ENCODE peak calls at places on chromosomes 4 and X, in five cellular contexts. X, I, B, R and Q are unnamed samples.

GRCh38 chrX:138925330-138925729 is 213.8 kb upstream of the FGF13 start:
- DNase-seq in R (no peak), I (no peak), B (peak; percentile 49), X (no peak), Q (no peak)

GRCh38 chr4:109708435-109708834 is 5.2 kb upstream of the CASP6 start:
- DNase-seq in I (no peak), X (no peak), B (no peak), R (no peak), Q (no peak)

GRCh38 chr4:70178075-70178660 is 17.4 kb upstream of the ODAM start:
- DNase-seq in R (no peak), B (no peak), I (no peak), X (no peak), Q (no peak)

GRCh38 chr4:6782147-6782845 is at the start of gene KIAA0232:
- DNase-seq in R (peak; percentile 96), I (peak; percentile 96), B (peak; percentile 95), X (peak; percentile 94), Q (peak; percentile 93)

GRCh38 chr4:185467991-185468390 is 3.5 kb downstream of the CCDC110 start:
- DNase-seq in R (no peak), X (no peak), I (no peak), B (no peak), Q (no peak)

GRCh38 chrX:16711219-16712115 is 1.0 kb downstream of the CTPS2 start:
- DNase-seq in R (no peak), B (no peak), I (peak; percentile 36), X (peak; percentile 10), Q (no peak)

GRCh38 chrX:131577999-131578734 is 34.3 kb downstream of the OR13H1 start:
- DNase-seq in X (no peak), B (no peak), R (no peak), I (no peak), Q (no peak)

GRCh38 chrX:70444326-70445196 is at the start of gene DLG3:
- DNase-seq in R (no peak), I (no peak), B (no peak), X (peak; percentile 40), Q (no peak)

GRCh38 chrX:39174761-39175417 is 373.6 kb downstream of the MID1IP1 start:
- DNase-seq in I (no peak), X (peak; percentile 40), R (no peak), B (no peak), Q (peak; percentile 10)

GRCh38 chrX:70476934-70477733 is 32.5 kb downstream of the DLG3 start:
- DNase-seq in B (no peak), X (peak; percentile 73), I (no peak), R (peak; percentile 68), Q (peak; percentile 28)

GRCh38 chr4:40121515-40121914 is 64.9 kb downstream of the N4BP2 start:
- DNase-seq in X (no peak), I (no peak), B (no peak), R (no peak), Q (no peak)

GRCh38 chrX:20143539-20143938 is 1.9 kb upstream of the EIF1AX start:
- DNase-seq in X (no peak), R (no peak), B (no peak), I (no peak), Q (no peak)

GRCh38 chr4:40607224-40607623 is 22.4 kb downstream of the RBM47 start:
- DNase-seq in X (no peak), B (no peak), I (no peak), R (no peak), Q (no peak)

GRCh38 chrX:38803286-38803608 is 2.0 kb downstream of the MID1IP1 start:
- DNase-seq in R (no peak), I (no peak), B (no peak), X (no peak), Q (no peak)

GRCh38 chr4:64617813-64618212 is 208.6 kb upstream of the TECRL start:
- DNase-seq in R (no peak), B (no peak), I (no peak), X (no peak), Q (no peak)

GRCh38 chr4:83639849-83640493 is 104.1 kb downstream of the GPAT3 start:
- DNase-seq in R (no peak), B (no peak), X (peak; percentile 67), I (no peak), Q (peak; percentile 67)

GRCh38 chr4:64417974-64418373 is 8.7 kb upstream of the TECRL start:
- DNase-seq in B (no peak), I (peak; percentile 43), X (no peak), R (no peak), Q (peak; percentile 44)

GRCh38 chr4:70586841-70587240 is 5.2 kb upstream of the AMBN start:
- DNase-seq in B (no peak), I (no peak), R (no peak), X (no peak), Q (no peak)

GRCh38 chr4:47667552-47667951 is 170.3 kb downstream of the CORIN start:
- DNase-seq in R (no peak), I (no peak), B (no peak), X (no peak), Q (no peak)

GRCh38 chrX:100090931-100091330 is 319.1 kb downstream of the PCDH19 start:
- DNase-seq in X (no peak), R (no peak), B (no peak), I (no peak), Q (no peak)

GRCh38 chr4:76614589-76614988 is 179.6 kb downstream of the SHROOM3 start:
- DNase-seq in I (no peak), R (no peak), B (no peak), X (no peak), Q (no peak)

GRCh38 chr4:165325732-165326512 is 1.5 kb upstream of the MSMO1 start:
- DNase-seq in R (no peak), I (no peak), X (no peak), B (no peak), Q (no peak)

GRCh38 chrX:47266643-47267042 is 33.8 kb downstream of the USP11 start:
- DNase-seq in R (no peak), X (no peak), I (no peak), B (no peak), Q (no peak)

GRCh38 chr4:16000708-16001483 is 37.9 kb upstream of the FGFBP2 start:
- DNase-seq in R (no peak), B (no peak), X (no peak), I (no peak), Q (no peak)

GRCh38 chr4:138959421-138959820 is 56.2 kb upstream of the NOCT start:
- DNase-seq in R (no peak), X (no peak), B (no peak), I (no peak), Q (no peak)

GRCh38 chrX:53133400-53133799 is 39.5 kb downstream of the KANTR start:
- DNase-seq in X (no peak), I (no peak), R (no peak), B (no peak), Q (peak; percentile 4)

GRCh38 chr4:13331827-13332226 is 152.3 kb downstream of the RAB28 start:
- DNase-seq in R (no peak), B (no peak), X (no peak), I (peak; percentile 35), Q (peak; percentile 42)

GRCh38 chrX:73850124-73851013 is 287.4 kb downstream of the CHIC1 start:
- DNase-seq in R (no peak), I (peak; percentile 46), X (peak; percentile 72), B (peak; percentile 77), Q (no peak)

GRCh38 chr4:42654606-42655005 is 2.3 kb downstream of the ATP8A1 start:
- DNase-seq in B (no peak), X (peak; percentile 25), I (no peak), R (no peak), Q (no peak)

GRCh38 chrX:10769165-10769564 is 148.8 kb upstream of the MID1 start:
- DNase-seq in I (no peak), R (no peak), X (no peak), B (no peak), Q (no peak)

GRCh38 chr4:66766557-66766956 is 778.7 kb downstream of the CENPC start:
- DNase-seq in R (no peak), B (no peak), I (no peak), X (no peak), Q (no peak)

GRCh38 chr4:99087887-99088484 is 602 bp downstream of the ADH5 start:
- DNase-seq in X (peak; percentile 80), R (peak; percentile 81), B (peak; percentile 86), I (peak; percentile 79), Q (peak; percentile 79)

GRCh38 chr4:189069782-189070181 is 870.9 kb upstream of the FRG1 start:
- DNase-seq in B (no peak), I (no peak), X (no peak), R (no peak), Q (no peak)

GRCh38 chrX:140918398-140919043 is 83.9 kb upstream of the SPANXB1 start:
- DNase-seq in I (no peak), X (peak; percentile 59), R (no peak), B (no peak), Q (no peak)

GRCh38 chrX:129144172-129145038 is 378.9 kb downstream of the SMARCA1 start:
- DNase-seq in R (no peak), X (no peak), B (no peak), I (no peak), Q (no peak)

GRCh38 chr4:155705664-155706063 is 39.0 kb downstream of the GUCY1A1 start:
- DNase-seq in B (no peak), X (no peak), I (no peak), R (no peak), Q (no peak)

DNA sequence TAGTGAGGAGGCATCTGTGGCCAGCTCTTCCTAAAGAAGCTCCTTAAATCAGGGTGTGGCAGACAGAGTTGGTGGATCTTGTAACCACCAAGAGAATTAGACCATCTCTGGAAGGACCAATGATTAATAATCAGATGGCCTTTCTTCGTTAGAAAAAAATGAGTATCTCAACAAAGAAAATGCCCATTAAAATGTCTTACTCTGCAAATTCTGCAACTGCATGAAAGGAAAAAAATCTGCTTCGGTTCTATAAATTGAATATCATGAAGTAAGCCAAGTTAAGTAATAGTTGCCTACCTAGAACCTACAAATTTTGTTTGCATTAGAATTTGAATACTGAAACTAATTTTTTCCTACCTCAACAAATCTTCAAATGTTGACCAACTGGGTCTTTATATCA is 4.2 kb upstream of the DCLK2 start:
- DNase-seq in R (no peak), X (no peak), I (no peak), B (no peak), Q (no peak)
- H3K27ac ChIP-seq in R (no peak overlapping the region), X (no peak overlapping the region), I (no peak overlapping the region), B (no peak overlapping the region), Q (no peak overlapping the region)

GRCh38 chrX:112877771-112878173 is 37.1 kb upstream of the AMOT start:
- DNase-seq in B (no peak), X (no peak), I (no peak), R (no peak), Q (no peak)

GRCh38 chrX:112874614-112875013 is 34.0 kb upstream of the AMOT start:
- DNase-seq in R (no peak), I (no peak), B (no peak), X (no peak), Q (no peak)

GRCh38 chrX:112868586-112868985 is 28.0 kb upstream of the AMOT start:
- DNase-seq in I (no peak), X (no peak), R (no peak), B (no peak), Q (no peak)

GRCh38 chrX:112874140-112874539 is 33.5 kb upstream of the AMOT start:
- DNase-seq in R (no peak), X (no peak), I (no peak), B (no peak), Q (no peak)
- TF ChIP-seq CTCF in R (no peak), X (no peak), I (peak; percentile 14), B (peak; percentile 12), Q (no peak)

GRCh38 chrX:41333744-41333993 is 293 bp upstream of the DDX3X start:
- DNase-seq in B (no peak), X (no peak), R (no peak), I (no peak), Q (peak; percentile 49)
- H3K4me1 ChIP-seq in B (peaks cover 23% of the 10 kb centered on the region), X (peaks cover 13% of the 10 kb centered on the region), R (no peaks in the 10 kb centered on the region), I (peaks cover 5% of the 10 kb centered on the region), Q (no peaks in the 10 kb centered on the region)

GRCh38 chr4:158807696-158808095 is 38.9 kb downstream of the FNIP2 start:
- DNase-seq in I (no peak), X (no peak), R (no peak), B (no peak), Q (no peak)
- H3K27ac ChIP-seq in I (peak overlapping the region; percentile 87), X (no peak overlapping the region), R (peak overlapping the region; percentile 34), B (peak overlapping the region; percentile 90), Q (no peak overlapping the region)